ENCODE peak calls at places on chromosomes 1 and 21, in five cellular contexts. W is GM10248; C is HL-60; P is hypothalamus; I is activated CD4-positive, alpha-beta T cell treated with anti-CD3 and anti-CD28 coated beads, Interleukin-2, amount 50 U/mL, for 24 hours. K is an unnamed sample.

GRCh38 chr1:168811213-168811612 is 82.2 kb upstream of the DPT start:
- DNase-seq in W (no peak), C (no peak), P (no peak), I (no peak), K (no peak)

GRCh38 chr1:22210636-22211035 is 67.7 kb upstream of the WNT4 start:
- DNase-seq in W (no peak), C (no peak), P (no peak), I (no peak), K (no peak)

GRCh38 chr1:78250201-78250600 is 204.4 kb downstream of the GIPC2 start:
- DNase-seq in W (no peak), C (no peak), P (no peak), I (no peak), K (no peak)

GRCh38 chr21:18443686-18444085 is 40.1 kb upstream of the TMPRSS15 start:
- DNase-seq in W (no peak), C (no peak), P (no peak), I (no peak), K (no peak)

GRCh38 chr1:119771770-119772169 is 3.1 kb upstream of the HMGCS2 start:
- DNase-seq in W (no peak), C (no peak), P (no peak), I (no peak), K (no peak)

GRCh38 chr1:58013237-58013636 is 533.3 kb downstream of the OMA1 start:
- DNase-seq in W (no peak), C (no peak), P (no peak), I (no peak), K (no peak)

GRCh38 chr1:9737716-9738115 is 86.0 kb downstream of the CLSTN1 start:
- DNase-seq in W (no peak), C (no peak), P (no peak), I (no peak), K (no peak)

GRCh38 chr21:46061063-46061462 is 36.8 kb upstream of the COL6A2 start:
- DNase-seq in W (no peak), C (no peak), P (no peak), I (no peak), K (no peak)

GRCh38 chr1:193680247-193680923 is 494.0 kb upstream of the B3GALT2 start:
- DNase-seq in W (no peak), C (no peak), P (no peak), I (no peak), K (no peak)

GRCh38 chr1:99445486-99445885 is 181.2 kb downstream of the PLPPR4 start:
- DNase-seq in W (no peak), C (no peak), P (no peak), I (no peak), K (no peak)

GRCh38 chr1:201476670-201477344 is 7.8 kb upstream of the PHLDA3 start:
- DNase-seq in W (no peak), C (no peak), P (no peak), I (no peak), K (peak; percentile 62)

GRCh38 chr1:220552672-220553258 is 24.8 kb downstream of the MARK1 start:
- DNase-seq in W (no peak), C (no peak), P (no peak), I (no peak), K (no peak)

K was measured in uterus.